ENCODE peak calls at places on chromosome 11, in seven cellular contexts. One of them, this sample, is unnamed.

GRCh38 chr11:116519499-116519898 is 253.3 kb downstream of the BUD13 start:
- DNase-seq in Daoy: no peak
- DNase-seq in NCI-H526 treated with DMSO at 0.1 percent for 48 hours: no peak
- DNase-seq in AG04450: no peak
- DNase-seq in frontal cortex: no peak
- DNase-seq in hypothalamus: no peak
- DNase-seq in GM04504: no peak
- DNase-seq in this sample: no peak

GRCh38 chr11:118998388-118998717 is 415 bp downstream of the CENATAC start:
- DNase-seq in GM04504: no peak
- DNase-seq in hypothalamus: no peak
- DNase-seq in frontal cortex: no peak
- DNase-seq in Daoy: no peak
- DNase-seq in AG04450: no peak
- DNase-seq in NCI-H526 treated with DMSO at 0.1 percent for 48 hours: peak
- DNase-seq in this sample: peak

GRCh38 chr11:64629796-64630562 is 39.0 kb downstream of the SLC22A12 start:
- DNase-seq in GM04504: no peak
- DNase-seq in NCI-H526 treated with DMSO at 0.1 percent for 48 hours: no peak
- DNase-seq in AG04450: no peak
- DNase-seq in Daoy: no peak
- DNase-seq in hypothalamus: no peak
- DNase-seq in frontal cortex: no peak
- DNase-seq in this sample: no peak

GRCh38 chr11:121754603-121755002 is 301.8 kb upstream of the SORL1-AS1 start:
- DNase-seq in GM04504: no peak
- DNase-seq in hypothalamus: no peak
- DNase-seq in NCI-H526 treated with DMSO at 0.1 percent for 48 hours: no peak
- DNase-seq in Daoy: no peak
- DNase-seq in frontal cortex: no peak
- DNase-seq in AG04450: no peak
- DNase-seq in this sample: no peak

GRCh38 chr11:100719809-100720221 is 32.7 kb downstream of the ARHGAP42 start:
- DNase-seq in NCI-H526 treated with DMSO at 0.1 percent for 48 hours: no peak
- DNase-seq in hypothalamus: peak
- DNase-seq in Daoy: peak
- DNase-seq in frontal cortex: peak
- DNase-seq in AG04450: no peak
- DNase-seq in GM04504: peak
- DNase-seq in this sample: peak

GRCh38 chr11:119323532-119324033 is 6.7 kb upstream of the MCAM start:
- DNase-seq in AG04450: no peak
- DNase-seq in Daoy: peak
- DNase-seq in GM04504: no peak
- DNase-seq in hypothalamus: no peak
- DNase-seq in frontal cortex: no peak
- DNase-seq in NCI-H526 treated with DMSO at 0.1 percent for 48 hours: peak
- DNase-seq in this sample: peak

GRCh38 chr11:126853732-126854131 is 146.8 kb downstream of the KIRREL3 start:
- DNase-seq in frontal cortex: no peak
- DNase-seq in AG04450: no peak
- DNase-seq in NCI-H526 treated with DMSO at 0.1 percent for 48 hours: no peak
- DNase-seq in GM04504: no peak
- DNase-seq in Daoy: no peak
- DNase-seq in hypothalamus: no peak
- DNase-seq in this sample: no peak

GRCh38 chr11:2803186-2804057 is 82.2 kb downstream of the CDKN1C start:
- DNase-seq in GM04504: no peak
- DNase-seq in NCI-H526 treated with DMSO at 0.1 percent for 48 hours: no peak
- DNase-seq in hypothalamus: no peak
- DNase-seq in Daoy: no peak
- DNase-seq in AG04450: no peak
- DNase-seq in frontal cortex: no peak
- DNase-seq in this sample: peak

GRCh38 chr11:128968916-128969315 is 26.2 kb upstream of the TP53AIP1 start:
- DNase-seq in Daoy: no peak
- DNase-seq in GM04504: no peak
- DNase-seq in frontal cortex: no peak
- DNase-seq in NCI-H526 treated with DMSO at 0.1 percent for 48 hours: no peak
- DNase-seq in AG04450: no peak
- DNase-seq in hypothalamus: no peak
- DNase-seq in this sample: no peak

GRCh38 chr11:61295596-61295926 is 445 bp upstream of the VWCE start:
- DNase-seq in NCI-H526 treated with DMSO at 0.1 percent for 48 hours: no peak
- DNase-seq in frontal cortex: no peak
- DNase-seq in GM04504: no peak
- DNase-seq in Daoy: no peak
- DNase-seq in AG04450: no peak
- DNase-seq in hypothalamus: no peak
- DNase-seq in this sample: no peak

GRCh38 chr11:70482529-70482917 is 84.2 kb downstream of the CTTN start:
- DNase-seq in AG04450: no peak
- DNase-seq in hypothalamus: no peak
- DNase-seq in NCI-H526 treated with DMSO at 0.1 percent for 48 hours: no peak
- DNase-seq in frontal cortex: no peak
- DNase-seq in Daoy: no peak
- DNase-seq in GM04504: no peak
- DNase-seq in this sample: no peak

GRCh38 chr11:10455637-10456487 is 798 bp downstream of the AMPD3 start:
- DNase-seq in Daoy: peak
- DNase-seq in AG04450: peak
- DNase-seq in NCI-H526 treated with DMSO at 0.1 percent for 48 hours: peak
- DNase-seq in frontal cortex: peak
- DNase-seq in hypothalamus: no peak
- DNase-seq in GM04504: peak
- DNase-seq in this sample: peak

GRCh38 chr11:22521226-22521625 is 104.4 kb downstream of the FANCF start:
- DNase-seq in AG04450: no peak
- DNase-seq in hypothalamus: no peak
- DNase-seq in Daoy: peak
- DNase-seq in GM04504: no peak
- DNase-seq in NCI-H526 treated with DMSO at 0.1 percent for 48 hours: no peak
- DNase-seq in frontal cortex: no peak
- DNase-seq in this sample: no peak

This sample was measured in head of caudate nucleus.